ENCODE peak calls at places on chromosome 4, in six cellular contexts. F is SK-N-SH, S is K562, A is NB4, Z is endothelial cell of umbilical vein, Q is HCT116. K is an unnamed sample.

GRCh38 chr4:124943145-124943889 is 230.8 kb upstream of the ANKRD50 start:
- DNase-seq in S (no peak), Q (peak), F (no peak), A (no peak), Z (no peak), K (no peak)

GRCh38 chr4:26985836-26986235 is 125.2 kb downstream of the STIM2 start:
- DNase-seq in A (peak), S (no peak), Q (no peak), F (no peak), Z (no peak), K (no peak)

GRCh38 chr4:89939464-89939863 is 44.8 kb downstream of the MMRN1 start:
- DNase-seq in F (no peak), S (no peak), Q (no peak), Z (no peak), A (no peak), K (no peak)

GRCh38 chr4:143558823-143559756 is 45.6 kb downstream of the SMARCA5 start:
- DNase-seq in Z (peak), F (peak), Q (no peak), S (peak), A (peak), K (peak)

GRCh38 chr4:39427477-39428119 is 20.9 kb downstream of the KLB start:
- DNase-seq in Z (no peak), Q (no peak), A (peak), S (peak), F (no peak), K (no peak)

GRCh38 chr4:181661090-181661489 is 582.1 kb upstream of the TENM3 start:
- DNase-seq in S (no peak), Z (no peak), A (no peak), Q (no peak), F (no peak), K (no peak)

GRCh38 chr4:122873146-122873545 is 46.5 kb downstream of the FGF2 start:
- DNase-seq in F (no peak), A (no peak), S (no peak), Q (no peak), Z (no peak), K (no peak)

GRCh38 chr4:128385683-128386304 is 98.2 kb upstream of the PGRMC2 start:
- DNase-seq in Q (no peak), Z (peak), F (no peak), A (peak), S (peak), K (no peak)

GRCh38 chr4:138263438-138263837 is 21.3 kb upstream of the SLC7A11 start:
- DNase-seq in A (peak), Z (no peak), S (no peak), F (no peak), Q (no peak), K (no peak)
- TF ChIP-seq MAX in A (no peak), Z (no peak), S (no peak), F (no peak), Q (no peak), K (no peak)

GRCh38 chr4:109078724-109079123 is 223.7 kb downstream of the COL25A1 start:
- DNase-seq in Z (peak), Q (no peak), A (no peak), S (no peak), F (no peak), K (no peak)
- TF ChIP-seq MAX in Z (no peak), Q (no peak), A (no peak), S (no peak), F (no peak), K (no peak)

DNA sequence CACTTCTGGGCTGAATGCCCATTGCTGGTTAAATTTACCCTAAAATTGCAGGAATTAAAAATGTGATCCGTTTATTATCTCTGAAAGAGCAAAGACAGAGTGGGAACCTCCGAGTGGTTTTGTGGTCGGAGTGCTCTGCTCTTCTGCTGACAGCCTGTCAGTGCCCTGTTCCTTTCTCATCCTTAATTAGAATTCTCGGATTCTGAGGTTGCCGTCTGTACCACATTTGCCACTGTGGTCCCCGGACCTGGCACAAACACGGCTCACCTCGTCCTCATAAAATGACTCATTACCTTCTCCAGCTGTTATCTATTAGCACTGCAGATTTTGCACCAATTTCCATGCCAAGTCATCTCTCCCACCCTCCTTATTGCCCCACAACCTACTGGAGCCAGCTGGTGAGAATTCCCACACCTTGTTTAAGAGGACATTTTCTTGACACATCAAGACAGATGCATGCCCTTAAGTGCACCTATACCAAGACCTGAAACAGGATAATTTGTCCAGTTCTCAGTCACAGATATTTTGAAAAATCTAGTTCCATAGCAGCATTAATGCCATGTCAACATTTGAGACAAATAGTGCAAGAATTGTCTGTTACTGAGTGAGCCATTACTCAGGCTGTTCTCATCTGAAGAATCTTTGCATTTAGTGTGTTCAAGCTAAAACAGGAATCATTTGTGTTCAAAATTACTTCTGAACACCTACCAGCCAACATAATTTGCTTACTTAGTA is 355.1 kb downstream of the KCNIP4 start:
- DNase-seq in Z (no peak), Q (no peak), F (peak), S (no peak), A (no peak), K (no peak)
- TF ChIP-seq MAX in Z (no peak), Q (no peak), F (no peak), S (no peak), A (no peak), K (no peak)

DNA sequence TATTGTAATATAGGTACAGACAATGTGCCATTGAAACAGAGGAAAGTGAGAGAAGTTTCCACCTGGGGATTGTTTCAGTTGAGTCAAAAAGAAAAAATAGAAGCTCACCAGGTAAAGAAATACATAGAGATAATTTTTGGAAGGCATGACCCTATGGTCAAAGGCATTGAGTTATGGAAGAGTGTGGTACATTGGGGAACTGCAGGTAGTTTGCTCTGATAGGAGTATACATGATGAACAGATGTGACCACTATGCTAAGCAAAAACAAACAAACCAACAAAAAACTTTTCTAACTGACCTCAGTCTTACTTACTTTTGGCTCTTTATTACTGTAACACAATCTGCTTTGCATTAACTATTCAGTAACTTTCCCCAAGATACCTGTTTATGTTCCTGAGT is 85.9 kb downstream of the UGT8 start:
- DNase-seq in S (no peak), Z (no peak), F (no peak), Q (no peak), A (no peak), K (no peak)
- TF ChIP-seq MAX in S (no peak), Z (no peak), F (no peak), Q (no peak), A (no peak), K (no peak)

DNA sequence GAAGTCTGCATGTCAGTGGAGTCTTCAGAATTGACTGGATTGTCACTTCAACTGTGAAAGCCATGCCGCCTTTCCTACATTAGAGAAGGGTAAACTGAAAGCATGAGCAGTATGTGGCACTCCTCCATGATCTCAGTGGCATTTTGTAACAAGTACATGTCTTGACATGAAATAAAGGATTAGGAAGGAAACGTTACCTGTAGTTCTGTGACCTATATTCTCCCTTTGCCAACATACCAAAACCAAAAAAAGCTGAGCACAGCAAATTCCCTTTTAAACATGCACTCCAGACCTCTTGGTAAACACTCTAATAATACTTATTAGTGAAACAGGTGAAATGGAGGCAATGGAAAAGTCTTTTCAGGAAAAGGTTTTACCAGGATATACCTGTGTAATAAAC is 344.2 kb downstream of the GRIA2 start:
- DNase-seq in S (no peak), F (no peak), Z (no peak), A (no peak), Q (no peak), K (no peak)
- TF ChIP-seq MAX in S (no peak), F (no peak), Z (no peak), A (no peak), Q (no peak), K (no peak)

DNA sequence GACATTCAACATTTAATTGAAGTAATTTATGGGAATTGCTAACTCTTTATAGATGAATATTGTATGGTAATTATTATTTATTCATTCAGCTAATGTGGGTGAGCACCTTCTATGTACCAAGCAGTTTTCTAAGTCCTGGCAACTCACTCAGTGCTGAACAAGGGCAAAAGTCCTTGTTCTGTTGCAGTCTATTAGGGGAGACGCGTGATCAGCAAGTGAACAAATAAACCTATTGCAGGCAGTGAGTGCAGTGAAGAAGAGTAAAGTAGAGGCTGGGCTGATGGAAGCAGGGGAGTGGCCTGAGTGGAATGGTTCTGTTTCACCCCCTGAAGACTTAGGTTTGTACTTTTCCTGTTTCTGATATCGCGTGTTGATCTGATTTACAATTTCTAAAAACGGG is 214.3 kb downstream of the RAPGEF2 start:
- DNase-seq in A (no peak), F (no peak), S (no peak), Q (no peak), Z (no peak), K (no peak)
- TF ChIP-seq MAX in A (no peak), F (no peak), S (no peak), Q (no peak), Z (no peak), K (no peak)

DNA sequence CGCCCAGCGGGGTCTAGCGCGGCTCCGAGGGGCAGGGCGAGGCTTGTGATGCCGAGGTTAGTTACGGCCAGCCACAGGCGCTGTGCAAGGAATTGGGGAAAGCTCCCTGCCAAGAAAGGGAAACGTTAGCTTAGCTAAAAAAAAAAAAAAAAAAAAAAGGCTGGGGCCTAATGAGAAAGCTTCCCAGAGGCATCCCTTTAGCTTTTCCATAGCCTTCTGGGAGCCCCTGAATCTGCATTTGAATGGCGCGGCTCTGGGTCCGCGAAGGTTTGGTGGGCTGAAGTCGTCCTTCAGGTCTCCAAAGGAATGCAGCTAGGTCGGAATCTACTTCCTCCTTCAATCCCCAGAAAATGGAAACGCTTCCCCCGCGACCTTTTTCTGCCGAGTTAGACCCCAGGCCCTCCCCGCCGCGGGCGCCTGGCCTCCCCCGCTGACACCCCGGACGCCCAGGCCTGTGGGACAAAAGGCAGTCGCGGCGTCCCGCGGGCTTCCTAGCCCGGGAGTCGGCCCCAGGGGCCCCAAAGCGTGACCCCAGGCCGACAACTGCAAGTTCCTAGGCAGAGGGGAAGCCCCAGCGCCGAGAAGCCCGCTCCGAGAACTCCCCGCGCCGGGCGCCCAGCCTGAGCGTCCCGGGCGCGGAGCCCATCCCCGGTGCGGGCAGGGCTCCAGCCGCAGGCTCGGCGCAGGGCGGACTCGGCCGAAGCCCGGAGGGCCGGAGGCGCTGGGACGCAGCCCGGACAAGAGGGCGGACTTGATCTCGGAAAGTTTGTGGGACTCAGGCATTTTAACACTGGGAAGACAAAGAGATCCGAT is 598 bp upstream of the FAT1 start:
- DNase-seq in Q (no peak), Z (no peak), S (peak), A (no peak), F (peak), K (no peak)
- TF ChIP-seq MAX in Q (no peak), Z (no peak), S (no peak), A (no peak), F (no peak), K (no peak)

K was measured in H1.